ENCODE peak calls at places on chromosomes 11 and 22, in five cellular contexts. G is esophagus squamous epithelium, O is AG04450, P is adrenal gland, J is tibial artery. Q is an unnamed sample.

GRCh38 chr11:75425422-75425821 is 7.6 kb downstream of the KLHL35 start:
- DNase-seq in G (no peak), O (no peak), P (no peak), J (no peak), Q (peak; percentile 66)

GRCh38 chr11:64419818-64420485 is 61.0 kb downstream of the RPS6KA4 start:
- DNase-seq in G (no peak), O (no peak), P (no peak), J (peak; percentile 51), Q (no peak)

GRCh38 chr11:17352925-17353227 is 1.3 kb downstream of the NCR3LG1 start:
- DNase-seq in G (no peak), O (no peak), P (peak; percentile 28), J (no peak), Q (peak; percentile 11)

GRCh38 chr11:13781153-13781552 is 112.7 kb downstream of the FAR1 start:
- DNase-seq in G (no peak), O (no peak), P (no peak), J (no peak), Q (no peak)

GRCh38 chr22:24727218-24727851 is 47.2 kb downstream of the PIWIL3 start:
- DNase-seq in G (no peak), O (peak; percentile 74), P (no peak), J (no peak), Q (no peak)

GRCh38 chr22:50525991-50526848 is 822 bp upstream of the SCO2 start:
- DNase-seq in G (no peak), O (no peak), P (peak; percentile 71), J (peak; percentile 70), Q (peak; percentile 68)

GRCh38 chr11:115146425-115146824 is 357.8 kb downstream of the CADM1 start:
- DNase-seq in G (no peak), O (no peak), P (no peak), J (no peak), Q (no peak)

GRCh38 chr11:13947379-13947778 is 15.1 kb upstream of the SPON1 start:
- DNase-seq in G (no peak), O (no peak), P (no peak), J (no peak), Q (no peak)

GRCh38 chr11:130601141-130601540 is 152.7 kb downstream of the ADAMTS15 start:
- DNase-seq in G (no peak), O (no peak), P (peak; percentile 60), J (peak; percentile 83), Q (peak; percentile 8)

GRCh38 chr11:114059278-114059983 is at the start of gene ZBTB16:
- DNase-seq in G (no peak), O (no peak), P (peak; percentile 92), J (peak; percentile 88), Q (peak; percentile 46)

GRCh38 chr11:58059011-58059358 is 28.2 kb downstream of the OR6Q1 start:
- DNase-seq in G (no peak), O (peak; percentile 81), P (no peak), J (no peak), Q (no peak)

GRCh38 chr11:65156926-65157325 is 13.1 kb upstream of the SPDYC start:
- DNase-seq in G (no peak), O (no peak), P (no peak), J (no peak), Q (no peak)

GRCh38 chr11:102421262-102421661 is 31.3 kb downstream of the TMEM123 start:
- DNase-seq in G (no peak), O (no peak), P (no peak), J (no peak), Q (no peak)

GRCh38 chr11:119484741-119485605 is 62.0 kb upstream of the THY1 start:
- DNase-seq in G (no peak), O (no peak), P (peak; percentile 7), J (peak; percentile 16), Q (peak; percentile 36)
- TF ChIP-seq CTCF in G (peak; percentile 59), O (peak; percentile 26), P (no peak), J (no peak), Q (peak; percentile 38)

GRCh38 chr11:59141673-59142460 is 789 bp upstream of the FAM111A start:
- DNase-seq in G (no peak), O (no peak), P (no peak), J (no peak), Q (no peak)

GRCh38 chr11:59141191-59141590 is 1.5 kb upstream of the FAM111A start:
- DNase-seq in G (no peak), O (no peak), P (no peak), J (no peak), Q (no peak)

GRCh38 chr11:59137190-59137589 is 5.5 kb upstream of the FAM111A start:
- DNase-seq in G (no peak), O (no peak), P (no peak), J (no peak), Q (no peak)

GRCh38 chr11:59135648-59136461 is 6.8 kb upstream of the FAM111A start:
- DNase-seq in G (peak; percentile 34), O (peak; percentile 39), P (peak; percentile 87), J (peak; percentile 79), Q (peak; percentile 93)

DNA sequence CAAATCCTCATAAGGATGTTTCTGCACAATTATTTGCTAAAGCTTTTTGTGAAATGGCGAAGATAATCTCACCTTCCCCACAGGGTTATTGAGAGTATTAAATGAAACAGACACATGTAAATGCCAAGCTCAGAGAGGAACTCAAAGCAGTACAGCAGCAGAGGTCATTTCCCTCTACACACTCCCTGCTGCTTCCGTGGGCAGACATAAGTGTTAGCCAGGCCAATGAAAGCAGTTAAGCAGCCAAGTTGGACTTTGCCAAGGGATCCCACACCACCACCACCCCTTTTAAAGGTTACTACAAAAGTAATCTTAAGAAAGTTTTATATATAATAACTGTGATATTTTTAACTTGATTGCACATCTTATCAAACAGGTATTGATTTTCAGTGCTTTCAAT is 4.0 kb upstream of the FAM111A start:
- DNase-seq in G (no peak), O (no peak), P (no peak), J (no peak), Q (no peak)
- TF ChIP-seq CTCF in G (no peak), O (no peak), P (no peak), J (no peak), Q (no peak)

GRCh38 chr11:126791991-126792390 is 208.6 kb downstream of the KIRREL3 start:
- DNase-seq in G (no peak), O (no peak), P (no peak), J (no peak), Q (no peak)
- TF ChIP-seq CTCF in G (no peak), O (no peak), P (no peak), J (no peak), Q (no peak)

GRCh38 chr11:32920570-32920969 is 28.0 kb downstream of the QSER1 start:
- DNase-seq in G (no peak), O (no peak), P (no peak), J (no peak), Q (no peak)
- TF ChIP-seq CTCF in G (no peak), O (no peak), P (no peak), J (no peak), Q (no peak)

GRCh38 chr22:44807232-44807631 is 54.9 kb downstream of the ARHGAP8 start:
- DNase-seq in G (no peak), O (no peak), P (no peak), J (no peak), Q (no peak)

GRCh38 chr22:44809456-44809855 is 57.1 kb downstream of the ARHGAP8 start:
- DNase-seq in G (no peak), O (no peak), P (no peak), J (no peak), Q (no peak)

GRCh38 chr22:44811141-44811540 is 58.8 kb downstream of the ARHGAP8 start:
- DNase-seq in G (no peak), O (no peak), P (no peak), J (no peak), Q (no peak)

GRCh38 chr22:44805663-44806062 is 53.3 kb downstream of the ARHGAP8 start:
- DNase-seq in G (no peak), O (no peak), P (no peak), J (no peak), Q (no peak)

GRCh38 chr22:44807915-44808690 is 55.7 kb downstream of the ARHGAP8 start:
- DNase-seq in G (no peak), O (no peak), P (no peak), J (no peak), Q (peak; percentile 55)
- TF ChIP-seq CTCF in G (no peak), O (peak; percentile 25), P (no peak), J (no peak), Q (peak; percentile 34)

GRCh38 chr11:30653606-30654005 is 67.5 kb upstream of the MPPED2 start:
- DNase-seq in G (no peak), O (no peak), P (no peak), J (no peak), Q (no peak)
- TF ChIP-seq CTCF in G (no peak), O (no peak), P (peak; percentile 16), J (no peak), Q (no peak)